ENCODE peak calls at places on chromosome 11, in six cellular contexts. O, V, W, Y, S and G are unnamed samples.

GRCh38 chr11:112321521-112322172 is 61.0 kb upstream of the PLET1 start:
- DNase-seq in Y (no peak), O (peak; percentile 73), V (peak; percentile 89), S (peak; percentile 85), W (peak; percentile 89), G (no peak)

GRCh38 chr11:35714882-35715612 is 52.5 kb downstream of the TRIM44 start:
- DNase-seq in V (peak; percentile 76), Y (no peak), O (no peak), S (no peak), W (peak; percentile 45), G (no peak)

GRCh38 chr11:10920205-10920604 is 62.4 kb upstream of the ZBED5 start:
- DNase-seq in V (peak; percentile 83), O (no peak), W (no peak), S (no peak), Y (no peak), G (no peak)

GRCh38 chr11:7967097-7967496 is 1.9 kb upstream of the NLRP10 start:
- DNase-seq in V (peak; percentile 52), O (no peak), Y (no peak), W (no peak), S (no peak), G (no peak)

GRCh38 chr11:44812971-44813370 is 86.2 kb downstream of the TSPAN18 start:
- DNase-seq in O (no peak), S (no peak), V (no peak), W (no peak), Y (no peak), G (no peak)

GRCh38 chr11:16226245-16226644 is 130.1 kb downstream of the SOX6 start:
- DNase-seq in Y (no peak), O (peak; percentile 78), W (peak; percentile 59), V (peak; percentile 67), S (peak; percentile 74), G (peak; percentile 61)

GRCh38 chr11:57421805-57422204 is 5.1 kb downstream of the SLC43A3 start:
- DNase-seq in S (no peak), O (no peak), Y (no peak), V (no peak), W (no peak), G (no peak)

GRCh38 chr11:134372961-134373360 is 39.1 kb downstream of the B3GAT1 start:
- DNase-seq in Y (no peak), V (no peak), O (no peak), S (peak; percentile 29), W (no peak), G (no peak)

DNA sequence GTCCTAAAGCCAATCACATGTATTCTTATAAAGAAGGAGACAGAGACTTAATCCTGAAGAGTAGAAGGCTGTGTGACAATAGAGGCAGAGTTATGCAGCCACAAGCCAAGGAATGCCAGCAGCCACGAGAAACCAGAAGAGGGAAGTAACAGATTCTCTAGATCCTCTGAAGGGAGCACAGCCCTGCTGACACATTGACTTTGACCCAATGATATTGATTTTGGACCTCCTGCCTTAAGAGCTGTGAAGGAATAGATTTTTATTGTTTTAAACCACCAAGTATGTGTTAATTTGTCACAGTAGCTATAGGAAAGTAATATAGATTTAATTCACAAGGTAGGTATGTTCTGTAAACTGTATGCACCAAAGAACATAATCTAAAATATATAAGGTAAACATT is 103.6 kb downstream of the TTC17 start:
- DNase-seq in W (no peak), O (no peak), S (no peak), V (no peak), Y (no peak), G (no peak)
- H3K9me3 ChIP-seq in W (peaks cover 13% of the 10 kb centered on the region), O (no peaks in the 10 kb centered on the region), S (no peaks in the 10 kb centered on the region), V (peaks cover 2% of the 10 kb centered on the region), Y (no peaks in the 10 kb centered on the region), G (no peaks in the 10 kb centered on the region)

GRCh38 chr11:107467754-107468153 is 10.1 kb upstream of the CWF19L2 start:
- DNase-seq in Y (no peak), W (no peak), V (no peak), S (no peak), O (no peak), G (no peak)

GRCh38 chr11:107477820-107478219 is 20.2 kb upstream of the CWF19L2 start:
- DNase-seq in O (no peak), S (no peak), Y (no peak), V (no peak), W (no peak), G (no peak)

GRCh38 chr11:107468596-107468995 is 11.0 kb upstream of the CWF19L2 start:
- DNase-seq in V (peak; percentile 35), O (no peak), W (peak; percentile 69), Y (no peak), S (no peak), G (peak; percentile 56)

GRCh38 chr11:107473797-107474196 is 16.2 kb upstream of the CWF19L2 start:
- DNase-seq in O (no peak), W (no peak), V (peak; percentile 21), S (no peak), Y (peak; percentile 25), G (no peak)

DNA sequence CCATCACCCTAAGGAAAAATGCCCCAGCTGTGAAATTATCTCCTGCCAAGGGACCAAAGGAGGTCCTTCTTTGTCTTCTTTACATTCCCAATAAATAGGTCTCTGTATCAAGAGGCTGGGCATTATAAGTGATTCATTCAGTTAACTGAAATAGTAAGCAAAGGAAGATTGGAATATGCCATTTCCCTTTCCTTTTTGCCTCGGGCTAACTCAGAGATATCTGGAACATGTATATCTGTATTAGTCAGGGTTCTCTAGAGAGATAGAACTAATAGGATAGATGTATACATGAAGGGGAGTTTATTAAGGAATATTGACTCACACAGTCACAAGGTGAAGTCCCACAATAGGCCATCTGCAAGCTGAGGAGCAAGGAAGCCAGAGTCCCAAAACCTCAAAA is 15.3 kb upstream of the CWF19L2 start:
- DNase-seq in Y (no peak), W (no peak), V (no peak), S (no peak), O (no peak), G (no peak)
- TF ChIP-seq CTCF in Y (no peak), W (no peak), V (no peak), S (no peak), O (no peak), G (no peak)

DNA sequence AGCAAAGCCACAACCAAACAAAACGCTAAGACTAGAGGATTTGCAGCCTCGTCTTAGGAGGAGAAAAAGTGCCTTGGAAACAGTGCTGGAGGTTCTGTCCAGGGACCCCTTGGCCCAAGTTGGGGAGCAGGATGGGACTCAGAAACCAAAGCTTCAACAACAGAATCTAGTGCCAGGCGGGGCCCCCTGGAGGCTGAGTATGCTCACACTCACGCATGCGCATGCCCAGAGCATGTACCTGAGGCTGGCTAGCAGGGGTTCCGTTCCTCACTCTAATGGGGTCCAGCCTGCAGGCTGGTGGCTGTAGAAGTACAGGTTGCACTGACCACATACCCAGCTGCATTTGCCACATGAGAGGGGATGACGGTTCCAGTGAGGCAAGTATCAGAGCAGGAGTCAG is 568.6 kb upstream of the CADM1 start:
- DNase-seq in O (no peak), V (no peak), Y (no peak), W (no peak), S (no peak), G (peak; percentile 48)
- H3K4me1 ChIP-seq in O (no peaks in the 10 kb centered on the region), V (no peaks in the 10 kb centered on the region), Y (no peaks in the 10 kb centered on the region), W (no peaks in the 10 kb centered on the region), S (no peaks in the 10 kb centered on the region), G (peaks cover 15% of the 10 kb centered on the region)

DNA sequence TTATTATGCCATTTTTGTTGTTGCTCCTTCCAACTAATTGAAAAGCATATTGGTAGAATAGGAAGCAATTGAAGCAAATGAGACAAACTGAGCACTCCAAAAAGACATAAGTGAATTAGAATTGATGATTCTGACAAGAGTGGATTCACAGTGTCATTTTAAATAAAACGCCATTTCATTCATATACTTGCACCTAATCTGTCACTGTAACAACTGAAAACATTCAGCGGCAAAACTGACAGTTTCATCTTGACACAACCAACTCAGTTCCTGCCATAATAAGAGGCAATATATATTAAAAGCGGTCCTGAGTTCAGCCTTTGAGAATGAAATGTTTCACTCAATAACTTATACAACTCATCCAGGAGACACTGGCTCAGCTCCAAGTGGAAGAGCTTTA is 306.8 kb downstream of the CNTN5 start:
- DNase-seq in O (no peak), V (peak; percentile 21), S (no peak), W (peak; percentile 15), Y (no peak), G (no peak)
- H3K9me3 ChIP-seq in O (no peaks in the 10 kb centered on the region), V (no peaks in the 10 kb centered on the region), S (no peaks in the 10 kb centered on the region), W (no peaks in the 10 kb centered on the region), Y (no peaks in the 10 kb centered on the region), G (no peaks in the 10 kb centered on the region)

GRCh38 chr11:19738124-19738523 is 25.5 kb downstream of the NAV2 start:
- DNase-seq in V (no peak), Y (no peak), O (no peak), W (no peak), S (no peak), G (peak; percentile 37)

GRCh38 chr11:19742595-19743292 is 30.1 kb downstream of the NAV2 start:
- DNase-seq in S (peak; percentile 85), V (peak; percentile 79), O (peak; percentile 82), Y (peak; percentile 53), W (peak; percentile 57), G (peak; percentile 70)

GRCh38 chr11:19737575-19737974 is 24.9 kb downstream of the NAV2 start:
- DNase-seq in S (no peak), W (no peak), Y (no peak), O (no peak), V (no peak), G (no peak)

GRCh38 chr11:19740586-19740985 is 27.9 kb downstream of the NAV2 start:
- DNase-seq in S (no peak), V (no peak), Y (no peak), O (no peak), W (no peak), G (no peak)

GRCh38 chr11:19739872-19740271 is 27.2 kb downstream of the NAV2 start:
- DNase-seq in O (no peak), W (no peak), Y (no peak), V (peak; percentile 13), S (no peak), G (peak; percentile 26)
- TF ChIP-seq CTCF in O (no peak), W (no peak), Y (no peak), V (peak; percentile 40), S (no peak), G (peak; percentile 47)

GRCh38 chr11:21612326-21612725 is 580.6 kb upstream of the ANO5 start:
- DNase-seq in O (no peak), V (no peak), Y (no peak), W (no peak), S (no peak), G (no peak)

GRCh38 chr11:21615871-21616270 is 577.0 kb upstream of the ANO5 start:
- DNase-seq in S (no peak), W (no peak), Y (no peak), O (no peak), V (no peak), G (no peak)
- H3K4me1 ChIP-seq in S (no peaks in the 10 kb centered on the region), W (peaks cover 10% of the 10 kb centered on the region), Y (no peaks in the 10 kb centered on the region), O (no peaks in the 10 kb centered on the region), V (no peaks in the 10 kb centered on the region), G (peaks cover 5% of the 10 kb centered on the region)

DNA sequence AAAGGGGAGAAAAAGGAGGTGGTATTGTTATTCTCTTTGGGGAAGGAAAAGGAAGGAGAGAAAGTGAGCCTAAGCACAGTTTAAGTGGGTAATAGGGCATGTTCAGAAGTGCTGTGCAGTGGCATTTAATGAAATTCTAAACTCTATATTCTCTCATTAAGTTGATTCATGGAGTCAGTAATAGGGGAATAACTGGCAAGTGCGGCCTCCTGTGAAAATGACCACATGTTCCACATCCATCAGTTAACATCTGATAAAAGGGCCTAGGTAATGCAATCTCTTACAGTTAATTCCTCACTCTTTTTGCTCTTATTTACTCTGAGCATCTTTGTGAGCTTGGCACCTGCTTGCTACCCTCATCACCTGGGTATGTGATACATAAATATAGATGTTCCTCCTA is 516.7 kb downstream of the JRKL start:
- DNase-seq in S (no peak), W (no peak), O (no peak), Y (no peak), V (no peak), G (no peak)
- H3K9me3 ChIP-seq in S (no peaks in the 10 kb centered on the region), W (no peaks in the 10 kb centered on the region), O (no peaks in the 10 kb centered on the region), Y (no peaks in the 10 kb centered on the region), V (no peaks in the 10 kb centered on the region), G (no peaks in the 10 kb centered on the region)